ENCODE peak calls at places on chromosome 7, in six cellular contexts. F, M, O, L, K and A are unnamed samples.

GRCh38 chr7:497346-497745 is 22.3 kb downstream of the PDGFA start:
- DNase-seq in F (no peak), M (no peak), O (no peak), L (no peak), K (no peak), A (no peak)

GRCh38 chr7:7565746-7566650 is 686 bp upstream of the MIOS start:
- DNase-seq in F (no peak), M (no peak), O (peak; percentile 15), L (no peak), K (no peak), A (no peak)

GRCh38 chr7:70710011-70710480 is 421.9 kb upstream of the GALNT17 start:
- DNase-seq in F (no peak), M (no peak), O (peak; percentile 26), L (peak; percentile 79), K (no peak), A (no peak)

GRCh38 chr7:131424219-131424822 is 96.6 kb downstream of the MKLN1 start:
- DNase-seq in F (no peak), M (no peak), O (no peak), L (peak; percentile 49), K (no peak), A (no peak)

GRCh38 chr7:130910949-130911944 is 177.2 kb upstream of the KLF14 start:
- DNase-seq in F (no peak), M (no peak), O (no peak), L (no peak), K (no peak), A (no peak)

GRCh38 chr7:44392618-44393010 is 67.2 kb upstream of the CAMK2B start:
- DNase-seq in F (no peak), M (no peak), O (no peak), L (no peak), K (no peak), A (no peak)

GRCh38 chr7:81666209-81666608 is 103.6 kb downstream of the HGF start:
- DNase-seq in F (no peak), M (no peak), O (no peak), L (no peak), K (no peak), A (no peak)

GRCh38 chr7:138720286-138720685 is 19.1 kb upstream of the SVOPL start:
- DNase-seq in F (no peak), M (no peak), O (no peak), L (no peak), K (no peak), A (no peak)

GRCh38 chr7:158392251-158392650 is 195.4 kb downstream of the PTPRN2 start:
- DNase-seq in F (no peak), M (no peak), O (no peak), L (no peak), K (no peak), A (no peak)

GRCh38 chr7:134899729-134900128 is 86.6 kb upstream of the AGBL3 start:
- DNase-seq in F (no peak), M (no peak), O (no peak), L (no peak), K (no peak), A (no peak)

GRCh38 chr7:123622660-123623386 is 21.2 kb downstream of the ASB15 start:
- DNase-seq in F (no peak), M (no peak), O (no peak), L (no peak), K (no peak), A (no peak)

GRCh38 chr7:73432676-73433075 is 902 bp upstream of the FZD9 start:
- DNase-seq in F (no peak), M (no peak), O (no peak), L (no peak), K (no peak), A (no peak)

GRCh38 chr7:48168159-48168558 is 3.1 kb upstream of the ABCA13 start:
- DNase-seq in F (no peak), M (no peak), O (no peak), L (peak; percentile 21), K (no peak), A (no peak)

GRCh38 chr7:76129366-76129765 is 72.3 kb upstream of the SRRM3 start:
- DNase-seq in F (no peak), M (no peak), O (no peak), L (no peak), K (no peak), A (no peak)

GRCh38 chr7:105808703-105809590 is 67.5 kb downstream of the ATXN7L1 start:
- DNase-seq in F (peak; percentile 60), M (peak; percentile 53), O (no peak), L (peak; percentile 41), K (no peak), A (peak; percentile 5)

GRCh38 chr7:136741941-136742340 is 126.5 kb upstream of the CHRM2 start:
- DNase-seq in F (no peak), M (no peak), O (no peak), L (no peak), K (no peak), A (no peak)

GRCh38 chr7:132393789-132394261 is 182.4 kb downstream of the PLXNA4 start:
- DNase-seq in F (no peak), M (no peak), O (peak; percentile 33), L (peak; percentile 69), K (no peak), A (no peak)

GRCh38 chr7:122298131-122298530 is 6.4 kb downstream of the FEZF1 start:
- DNase-seq in F (no peak), M (no peak), O (no peak), L (no peak), K (no peak), A (no peak)

GRCh38 chr7:33076737-33077136 is 14.2 kb upstream of the NT5C3A start:
- DNase-seq in F (no peak), M (no peak), O (no peak), L (no peak), K (no peak), A (no peak)

GRCh38 chr7:145884716-145885514 is 231.7 kb upstream of the CNTNAP2 start:
- DNase-seq in F (no peak), M (no peak), O (no peak), L (no peak), K (no peak), A (no peak)

GRCh38 chr7:56287429-56288138 is 171.4 kb upstream of the NUPR2 start:
- DNase-seq in F (no peak), M (no peak), O (peak; percentile 46), L (no peak), K (no peak), A (peak; percentile 41)

GRCh38 chr7:36949711-36950600 is 225.7 kb upstream of the AOAH start:
- DNase-seq in F (no peak), M (no peak), O (peak; percentile 30), L (no peak), K (no peak), A (no peak)